ENCODE peak calls at places on chromosomes 7 and 10, in seven cellular contexts. One of them, this sample, is unnamed.

GRCh38 chr7:114345494-114345893 is 69.1 kb upstream of the FOXP2 start:
- DNase-seq in Right ventricle myocardium superior: no peak
- DNase-seq in non-pigmented ciliary epithelial cell: peak; percentile 36
- DNase-seq in AG04450: no peak
- DNase-seq in heart right ventricle: no peak
- DNase-seq in NCI-H460: no peak
- DNase-seq in GM23248: peak; percentile 49
- DNase-seq in this sample: no peak

GRCh38 chr10:90125406-90125805 is 424.0 kb downstream of the KIF20B start:
- DNase-seq in AG04450: no peak
- DNase-seq in NCI-H460: no peak
- DNase-seq in heart right ventricle: no peak
- DNase-seq in non-pigmented ciliary epithelial cell: no peak
- DNase-seq in Right ventricle myocardium superior: no peak
- DNase-seq in GM23248: no peak
- DNase-seq in this sample: no peak

GRCh38 chr7:134174797-134175261 is 47.7 kb downstream of the LRGUK start:
- DNase-seq in Right ventricle myocardium superior: no peak
- DNase-seq in AG04450: peak; percentile 33
- DNase-seq in GM23248: peak; percentile 92
- DNase-seq in non-pigmented ciliary epithelial cell: peak; percentile 72
- DNase-seq in NCI-H460: peak; percentile 55
- DNase-seq in heart right ventricle: no peak
- DNase-seq in this sample: no peak

GRCh38 chr7:70307544-70308106 is 709.4 kb downstream of the AUTS2 start:
- DNase-seq in Right ventricle myocardium superior: no peak
- DNase-seq in heart right ventricle: no peak
- DNase-seq in GM23248: no peak
- DNase-seq in non-pigmented ciliary epithelial cell: no peak
- DNase-seq in NCI-H460: no peak
- DNase-seq in AG04450: no peak
- DNase-seq in this sample: no peak

GRCh38 chr7:71429116-71429515 is 297.2 kb downstream of the GALNT17 start:
- DNase-seq in heart right ventricle: no peak
- DNase-seq in NCI-H460: no peak
- DNase-seq in GM23248: no peak
- DNase-seq in non-pigmented ciliary epithelial cell: no peak
- DNase-seq in Right ventricle myocardium superior: no peak
- DNase-seq in AG04450: no peak
- DNase-seq in this sample: no peak

GRCh38 chr10:14782691-14783363 is 8.1 kb upstream of the FAM107B start:
- DNase-seq in AG04450: no peak
- DNase-seq in GM23248: no peak
- DNase-seq in Right ventricle myocardium superior: no peak
- DNase-seq in non-pigmented ciliary epithelial cell: no peak
- DNase-seq in NCI-H460: peak; percentile 67
- DNase-seq in heart right ventricle: no peak
- DNase-seq in this sample: no peak

GRCh38 chr7:2601065-2601464 is 30.7 kb upstream of the TTYH3 start:
- DNase-seq in heart right ventricle: no peak
- DNase-seq in Right ventricle myocardium superior: no peak
- DNase-seq in NCI-H460: no peak
- DNase-seq in non-pigmented ciliary epithelial cell: no peak
- DNase-seq in GM23248: no peak
- DNase-seq in AG04450: no peak
- DNase-seq in this sample: no peak

GRCh38 chr10:119517235-119518141 is 25.0 kb downstream of the RGS10 start:
- DNase-seq in Right ventricle myocardium superior: no peak
- DNase-seq in heart right ventricle: no peak
- DNase-seq in non-pigmented ciliary epithelial cell: no peak
- DNase-seq in AG04450: no peak
- DNase-seq in NCI-H460: no peak
- DNase-seq in GM23248: peak; percentile 31
- DNase-seq in this sample: no peak

GRCh38 chr10:19811517-19811916 is 4.7 kb upstream of the PLXDC2 start:
- DNase-seq in GM23248: peak; percentile 55
- DNase-seq in NCI-H460: no peak
- DNase-seq in AG04450: no peak
- DNase-seq in non-pigmented ciliary epithelial cell: no peak
- DNase-seq in Right ventricle myocardium superior: peak; percentile 46
- DNase-seq in heart right ventricle: peak; percentile 41
- DNase-seq in this sample: no peak

GRCh38 chr7:51647931-51648351 is 331.3 kb upstream of the COBL start:
- DNase-seq in non-pigmented ciliary epithelial cell: peak; percentile 14
- DNase-seq in NCI-H460: no peak
- DNase-seq in Right ventricle myocardium superior: no peak
- DNase-seq in AG04450: no peak
- DNase-seq in GM23248: no peak
- DNase-seq in heart right ventricle: no peak
- DNase-seq in this sample: no peak

GRCh38 chr7:2019693-2020511 is 212.8 kb downstream of the MAD1L1 start:
- DNase-seq in non-pigmented ciliary epithelial cell: peak; percentile 85
- DNase-seq in NCI-H460: no peak
- DNase-seq in Right ventricle myocardium superior: peak; percentile 89
- DNase-seq in GM23248: peak; percentile 98
- DNase-seq in AG04450: peak; percentile 78
- DNase-seq in heart right ventricle: peak; percentile 69
- DNase-seq in this sample: peak; percentile 92

GRCh38 chr7:44678096-44678467 is 70.6 kb upstream of the ZMIZ2 start:
- DNase-seq in Right ventricle myocardium superior: no peak
- DNase-seq in GM23248: peak; percentile 70
- DNase-seq in AG04450: no peak
- DNase-seq in non-pigmented ciliary epithelial cell: no peak
- DNase-seq in heart right ventricle: no peak
- DNase-seq in NCI-H460: no peak
- DNase-seq in this sample: no peak

GRCh38 chr10:59905066-59905734 is 1.2 kb downstream of the CCDC6 start:
- DNase-seq in heart right ventricle: peak; percentile 46
- DNase-seq in NCI-H460: no peak
- DNase-seq in non-pigmented ciliary epithelial cell: no peak
- DNase-seq in AG04450: no peak
- DNase-seq in GM23248: peak; percentile 57
- DNase-seq in Right ventricle myocardium superior: peak; percentile 55
- DNase-seq in this sample: no peak

GRCh38 chr7:114083714-114084113 is 164.9 kb upstream of the PPP1R3A start:
- DNase-seq in Right ventricle myocardium superior: no peak
- DNase-seq in non-pigmented ciliary epithelial cell: no peak
- DNase-seq in GM23248: no peak
- DNase-seq in AG04450: no peak
- DNase-seq in NCI-H460: no peak
- DNase-seq in heart right ventricle: no peak
- DNase-seq in this sample: no peak

GRCh38 chr7:65441010-65441409 is 67.4 kb downstream of the ZNF92 start:
- DNase-seq in AG04450: no peak
- DNase-seq in Right ventricle myocardium superior: no peak
- DNase-seq in non-pigmented ciliary epithelial cell: peak; percentile 76
- DNase-seq in heart right ventricle: no peak
- DNase-seq in GM23248: peak; percentile 80
- DNase-seq in NCI-H460: no peak
- DNase-seq in this sample: no peak

GRCh38 chr10:80444646-80445319 is 9.3 kb upstream of the TSPAN14 start:
- DNase-seq in heart right ventricle: peak; percentile 78
- DNase-seq in NCI-H460: peak; percentile 72
- DNase-seq in AG04450: no peak
- DNase-seq in non-pigmented ciliary epithelial cell: peak; percentile 41
- DNase-seq in GM23248: peak; percentile 80
- DNase-seq in Right ventricle myocardium superior: peak; percentile 76
- DNase-seq in this sample: peak; percentile 83

GRCh38 chr10:7015457-7015856 is 395.4 kb downstream of the SFMBT2 start:
- DNase-seq in Right ventricle myocardium superior: no peak
- DNase-seq in GM23248: no peak
- DNase-seq in non-pigmented ciliary epithelial cell: no peak
- DNase-seq in NCI-H460: no peak
- DNase-seq in AG04450: no peak
- DNase-seq in heart right ventricle: no peak
- DNase-seq in this sample: no peak

GRCh38 chr7:7134036-7134435 is 48.3 kb upstream of the C1GALT1 start:
- DNase-seq in AG04450: no peak
- DNase-seq in NCI-H460: no peak
- DNase-seq in Right ventricle myocardium superior: no peak
- DNase-seq in GM23248: no peak
- DNase-seq in non-pigmented ciliary epithelial cell: no peak
- DNase-seq in heart right ventricle: no peak
- DNase-seq in this sample: no peak

GRCh38 chr7:155916926-155917655 is 104.8 kb upstream of the SHH start:
- DNase-seq in AG04450: peak; percentile 24
- DNase-seq in NCI-H460: no peak
- DNase-seq in heart right ventricle: no peak
- DNase-seq in non-pigmented ciliary epithelial cell: no peak
- DNase-seq in Right ventricle myocardium superior: no peak
- DNase-seq in GM23248: no peak
- DNase-seq in this sample: no peak

GRCh38 chr10:64101611-64102263 is 580.5 kb downstream of the REEP3 start:
- DNase-seq in NCI-H460: no peak
- DNase-seq in Right ventricle myocardium superior: no peak
- DNase-seq in non-pigmented ciliary epithelial cell: no peak
- DNase-seq in GM23248: no peak
- DNase-seq in AG04450: no peak
- DNase-seq in heart right ventricle: no peak
- DNase-seq in this sample: no peak

GRCh38 chr7:18558503-18558902 is 63.0 kb downstream of the HDAC9 start:
- DNase-seq in non-pigmented ciliary epithelial cell: no peak
- DNase-seq in AG04450: no peak
- DNase-seq in GM23248: peak; percentile 20
- DNase-seq in NCI-H460: no peak
- DNase-seq in Right ventricle myocardium superior: no peak
- DNase-seq in heart right ventricle: no peak
- DNase-seq in this sample: no peak

GRCh38 chr10:59702347-59702746 is 7.3 kb downstream of the SLC16A9 start:
- DNase-seq in GM23248: no peak
- DNase-seq in Right ventricle myocardium superior: no peak
- DNase-seq in AG04450: no peak
- DNase-seq in non-pigmented ciliary epithelial cell: no peak
- DNase-seq in heart right ventricle: no peak
- DNase-seq in NCI-H460: no peak
- DNase-seq in this sample: no peak

GRCh38 chr10:1365540-1366082 is 309.4 kb downstream of the WDR37 start:
- DNase-seq in heart right ventricle: no peak
- DNase-seq in Right ventricle myocardium superior: no peak
- DNase-seq in GM23248: no peak
- DNase-seq in non-pigmented ciliary epithelial cell: no peak
- DNase-seq in NCI-H460: no peak
- DNase-seq in AG04450: no peak
- DNase-seq in this sample: no peak

GRCh38 chr7:1004018-1004880 is 21.3 kb downstream of the CYP2W1 start:
- DNase-seq in NCI-H460: no peak
- DNase-seq in heart right ventricle: no peak
- DNase-seq in non-pigmented ciliary epithelial cell: no peak
- DNase-seq in GM23248: no peak
- DNase-seq in AG04450: no peak
- DNase-seq in Right ventricle myocardium superior: no peak
- DNase-seq in this sample: no peak

GRCh38 chr7:158056761-158057160 is 530.9 kb downstream of the PTPRN2 start:
- DNase-seq in GM23248: no peak
- DNase-seq in AG04450: no peak
- DNase-seq in NCI-H460: no peak
- DNase-seq in heart right ventricle: no peak
- DNase-seq in non-pigmented ciliary epithelial cell: no peak
- DNase-seq in Right ventricle myocardium superior: peak; percentile 20
- DNase-seq in this sample: no peak

GRCh38 chr7:23462846-23463245 is 7.4 kb downstream of the IGF2BP3 start:
- DNase-seq in heart right ventricle: no peak
- DNase-seq in non-pigmented ciliary epithelial cell: no peak
- DNase-seq in NCI-H460: no peak
- DNase-seq in Right ventricle myocardium superior: no peak
- DNase-seq in AG04450: no peak
- DNase-seq in GM23248: peak; percentile 73
- DNase-seq in this sample: no peak

GRCh38 chr10:23338155-23338828 is 6.3 kb downstream of the C10orf67 start:
- DNase-seq in Right ventricle myocardium superior: no peak
- DNase-seq in AG04450: no peak
- DNase-seq in GM23248: peak; percentile 70
- DNase-seq in NCI-H460: no peak
- DNase-seq in non-pigmented ciliary epithelial cell: peak; percentile 49
- DNase-seq in heart right ventricle: no peak
- DNase-seq in this sample: no peak

GRCh38 chr10:95229724-95230627 is 35.9 kb downstream of the ACSM6 start:
- DNase-seq in GM23248: peak; percentile 96
- DNase-seq in Right ventricle myocardium superior: no peak
- DNase-seq in heart right ventricle: no peak
- DNase-seq in AG04450: peak; percentile 88
- DNase-seq in non-pigmented ciliary epithelial cell: peak; percentile 97
- DNase-seq in NCI-H460: peak; percentile 96
- DNase-seq in this sample: no peak

GRCh38 chr10:49009231-49009979 is 69.8 kb upstream of the LRRC18 start:
- DNase-seq in AG04450: no peak
- DNase-seq in Right ventricle myocardium superior: no peak
- DNase-seq in heart right ventricle: no peak
- DNase-seq in non-pigmented ciliary epithelial cell: no peak
- DNase-seq in GM23248: no peak
- DNase-seq in NCI-H460: no peak
- DNase-seq in this sample: no peak

GRCh38 chr7:152052772-152053171 is 27.3 kb downstream of the GALNT11 start:
- DNase-seq in NCI-H460: no peak
- DNase-seq in AG04450: no peak
- DNase-seq in Right ventricle myocardium superior: no peak
- DNase-seq in non-pigmented ciliary epithelial cell: no peak
- DNase-seq in GM23248: no peak
- DNase-seq in heart right ventricle: no peak
- DNase-seq in this sample: no peak

GRCh38 chr7:80838643-80839042 is 80.2 kb downstream of the SEMA3C start:
- DNase-seq in non-pigmented ciliary epithelial cell: no peak
- DNase-seq in NCI-H460: no peak
- DNase-seq in heart right ventricle: no peak
- DNase-seq in GM23248: no peak
- DNase-seq in AG04450: no peak
- DNase-seq in Right ventricle myocardium superior: no peak
- DNase-seq in this sample: no peak

GRCh38 chr10:52644678-52645434 is 127.7 kb downstream of the MBL2 start:
- DNase-seq in non-pigmented ciliary epithelial cell: no peak
- DNase-seq in NCI-H460: peak; percentile 56
- DNase-seq in Right ventricle myocardium superior: no peak
- DNase-seq in AG04450: no peak
- DNase-seq in GM23248: peak; percentile 64
- DNase-seq in heart right ventricle: peak; percentile 24
- DNase-seq in this sample: no peak

GRCh38 chr7:22240904-22241571 is 115.9 kb downstream of the RAPGEF5 start:
- DNase-seq in heart right ventricle: no peak
- DNase-seq in GM23248: no peak
- DNase-seq in NCI-H460: no peak
- DNase-seq in AG04450: no peak
- DNase-seq in Right ventricle myocardium superior: no peak
- DNase-seq in non-pigmented ciliary epithelial cell: no peak
- DNase-seq in this sample: no peak

GRCh38 chr7:154744226-154744860 is 258.6 kb downstream of the PAXIP1 start:
- DNase-seq in GM23248: peak; percentile 30
- DNase-seq in AG04450: no peak
- DNase-seq in Right ventricle myocardium superior: peak; percentile 47
- DNase-seq in heart right ventricle: no peak
- DNase-seq in non-pigmented ciliary epithelial cell: no peak
- DNase-seq in NCI-H460: peak; percentile 9
- DNase-seq in this sample: no peak

GRCh38 chr10:132562916-132563456 is 25.4 kb downstream of the INPP5A start:
- DNase-seq in heart right ventricle: no peak
- DNase-seq in AG04450: no peak
- DNase-seq in non-pigmented ciliary epithelial cell: no peak
- DNase-seq in NCI-H460: no peak
- DNase-seq in GM23248: no peak
- DNase-seq in Right ventricle myocardium superior: no peak
- DNase-seq in this sample: no peak

This sample was measured in Right ventricle myocardium inferior.